ENCODE peak calls at places on chromosomes 11 and 22, in nine cellular contexts. W, E, S, F, X, D, M, G and Y are unnamed samples.

GRCh38 chr11:2099523-2100316 is 39.5 kb downstream of the IGF2 start:
- DNase-seq in W (no peak), E (peak; percentile 62), S (peak; percentile 11), F (no peak), X (peak; percentile 52), D (no peak), M (no peak), G (no peak), Y (no peak)

GRCh38 chr22:48357196-48357595 is 1470.5 kb downstream of the BRD1 start:
- DNase-seq in W (no peak), E (no peak), S (no peak), F (no peak), X (no peak), D (no peak), M (no peak), G (no peak), Y (no peak)

GRCh38 chr11:36149538-36150242 is 139.5 kb downstream of the COMMD9 start:
- DNase-seq in W (peak; percentile 42), E (peak; percentile 94), S (peak; percentile 98), F (peak; percentile 86), X (peak; percentile 73), D (peak; percentile 97), M (no peak), G (peak; percentile 97), Y (no peak)

GRCh38 chr11:30174265-30175022 is 56.4 kb upstream of the FSHB start:
- DNase-seq in W (no peak), E (no peak), S (no peak), F (no peak), X (no peak), D (no peak), M (no peak), G (no peak), Y (no peak)

GRCh38 chr11:70739091-70739490 is 340.8 kb downstream of the CTTN start:
- DNase-seq in W (no peak), E (no peak), S (no peak), F (no peak), X (no peak), D (no peak), M (no peak), G (no peak), Y (no peak)

GRCh38 chr11:12377824-12378593 is 638 bp downstream of the PARVA start:
- DNase-seq in W (peak; percentile 5), E (peak; percentile 77), S (peak; percentile 77), F (peak; percentile 45), X (peak; percentile 77), D (peak; percentile 89), M (peak; percentile 3), G (peak; percentile 38), Y (no peak)

GRCh38 chr22:35518781-35519180 is 21.9 kb upstream of the RASD2 start:
- DNase-seq in W (no peak), E (no peak), S (no peak), F (no peak), X (no peak), D (no peak), M (no peak), G (no peak), Y (no peak)

GRCh38 chr22:50173221-50173982 is 2.9 kb downstream of the PANX2 start:
- DNase-seq in W (no peak), E (no peak), S (no peak), F (no peak), X (no peak), D (no peak), M (no peak), G (no peak), Y (no peak)

GRCh38 chr11:117841582-117842031 is 17.1 kb upstream of the FXYD2 start:
- DNase-seq in W (no peak), E (no peak), S (no peak), F (no peak), X (no peak), D (no peak), M (no peak), G (no peak), Y (no peak)

GRCh38 chr22:27531782-27532530 is 269.6 kb downstream of the MN1 start:
- DNase-seq in W (no peak), E (no peak), S (peak; percentile 98), F (no peak), X (no peak), D (peak; percentile 91), M (no peak), G (no peak), Y (no peak)

GRCh38 chr11:83157755-83158473 is 983 bp downstream of the PCF11 start:
- DNase-seq in W (no peak), E (peak; percentile 29), S (peak; percentile 48), F (no peak), X (peak; percentile 60), D (peak; percentile 62), M (peak; percentile 21), G (peak; percentile 75), Y (peak; percentile 48)

GRCh38 chr11:116691779-116692178 is 81.0 kb downstream of the BUD13 start:
- DNase-seq in W (no peak), E (peak; percentile 44), S (no peak), F (no peak), X (peak; percentile 50), D (peak; percentile 31), M (peak; percentile 37), G (peak; percentile 30), Y (peak; percentile 57)

GRCh38 chr11:111606986-111607385 is 4.7 kb downstream of the SIK2 start:
- DNase-seq in W (no peak), E (no peak), S (peak; percentile 56), F (no peak), X (no peak), D (peak; percentile 59), M (no peak), G (no peak), Y (no peak)

GRCh38 chr22:46195487-46196165 is 45.3 kb downstream of the PPARA start:
- DNase-seq in W (no peak), E (no peak), S (peak; percentile 84), F (no peak), X (no peak), D (no peak), M (no peak), G (no peak), Y (no peak)

GRCh38 chr11:8826145-8826786 is 84.7 kb upstream of the AKIP1 start:
- DNase-seq in W (no peak), E (no peak), S (peak; percentile 89), F (no peak), X (no peak), D (peak; percentile 81), M (no peak), G (no peak), Y (no peak)

GRCh38 chr11:66856496-66857233 is at the start of gene LRFN4:
- DNase-seq in W (no peak), E (no peak), S (no peak), F (no peak), X (no peak), D (no peak), M (peak; percentile 52), G (no peak), Y (no peak)

GRCh38 chr11:126186031-126186698 is 25.3 kb downstream of the RPUSD4 start:
- DNase-seq in W (no peak), E (no peak), S (no peak), F (no peak), X (no peak), D (peak; percentile 20), M (no peak), G (no peak), Y (no peak)

GRCh38 chr22:36816338-36816634 is 549 bp downstream of the PVALB start:
- DNase-seq in W (no peak), E (no peak), S (no peak), F (no peak), X (no peak), D (no peak), M (no peak), G (no peak), Y (no peak)

GRCh38 chr11:75873417-75874148 is 58.6 kb downstream of the UVRAG start:
- DNase-seq in W (no peak), E (no peak), S (no peak), F (no peak), X (no peak), D (no peak), M (no peak), G (no peak), Y (no peak)

GRCh38 chr22:44497218-44497903 is 672 bp downstream of the RTL6 start:
- DNase-seq in W (no peak), E (peak; percentile 46), S (no peak), F (no peak), X (no peak), D (peak; percentile 42), M (no peak), G (no peak), Y (peak; percentile 21)

GRCh38 chr22:44362249-44363040 is 49.7 kb upstream of the SHISAL1 start:
- DNase-seq in W (no peak), E (no peak), S (no peak), F (no peak), X (no peak), D (no peak), M (no peak), G (no peak), Y (no peak)

GRCh38 chr11:66317766-66318575 is 1.1 kb upstream of the CD248 start:
- DNase-seq in W (peak; percentile 20), E (no peak), S (peak; percentile 93), F (no peak), X (peak; percentile 60), D (peak; percentile 95), M (no peak), G (no peak), Y (no peak)

GRCh38 chr11:10674991-10675440 is 18.5 kb downstream of the IRAG1 start:
- DNase-seq in W (no peak), E (no peak), S (no peak), F (no peak), X (no peak), D (no peak), M (no peak), G (no peak), Y (no peak)

GRCh38 chr22:46536559-46537220 is 730 bp downstream of the CELSR1 start:
- DNase-seq in W (no peak), E (peak; percentile 15), S (no peak), F (no peak), X (no peak), D (no peak), M (no peak), G (no peak), Y (no peak)

GRCh38 chr11:1934326-1935155 is 12.6 kb upstream of the MRPL23 start:
- DNase-seq in W (no peak), E (no peak), S (no peak), F (no peak), X (no peak), D (no peak), M (no peak), G (no peak), Y (no peak)

GRCh38 chr11:107998761-107999160 is 9.9 kb upstream of the CUL5 start:
- DNase-seq in W (no peak), E (no peak), S (peak; percentile 40), F (no peak), X (no peak), D (peak; percentile 37), M (no peak), G (no peak), Y (no peak)

GRCh38 chr11:102287963-102288744 is 29.1 kb upstream of the BIRC3 start:
- DNase-seq in W (no peak), E (peak; percentile 38), S (peak; percentile 77), F (peak; percentile 38), X (peak; percentile 46), D (peak; percentile 87), M (no peak), G (peak; percentile 81), Y (peak; percentile 62)